ENCODE peak calls at places on chromosome 2, in six cellular contexts. I is A549, F is endothelial cell of umbilical vein, J is K562, W is HepG2, Q is GM12878. O is an unnamed sample.

GRCh38 chr2:64080179-64080578 is 61.0 kb upstream of the VPS54 start:
- DNase-seq in I (no peak), F (no peak), J (peak), W (no peak), Q (no peak), O (no peak)

GRCh38 chr2:3605013-3605961 is 10.4 kb downstream of the COLEC11 start:
- DNase-seq in I (peak), F (no peak), J (peak), W (peak), Q (no peak), O (peak)

GRCh38 chr2:197952540-197953202 is 148.3 kb downstream of the PLCL1 start:
- DNase-seq in I (no peak), F (no peak), J (peak), W (no peak), Q (peak), O (peak)

GRCh38 chr2:169237286-169237685 is 125.0 kb downstream of the LRP2 start:
- DNase-seq in I (no peak), F (no peak), J (no peak), W (no peak), Q (no peak), O (no peak)

GRCh38 chr2:127614731-127615130 is 31.2 kb upstream of the GPR17 start:
- DNase-seq in I (no peak), F (no peak), J (no peak), W (no peak), Q (no peak), O (no peak)

GRCh38 chr2:217964658-217965161 is 38.1 kb downstream of the TNS1 start:
- DNase-seq in I (no peak), F (no peak), J (no peak), W (no peak), Q (no peak), O (no peak)

GRCh38 chr2:78418041-78418440 is 607.5 kb upstream of the REG3G start:
- DNase-seq in I (no peak), F (no peak), J (no peak), W (no peak), Q (no peak), O (no peak)

GRCh38 chr2:143792602-143793001 is 663.4 kb downstream of the ARHGAP15 start:
- DNase-seq in I (no peak), F (no peak), J (no peak), W (no peak), Q (no peak), O (no peak)

GRCh38 chr2:105674859-105675541 is 69.7 kb upstream of the NCK2 start:
- DNase-seq in I (no peak), F (no peak), J (no peak), W (no peak), Q (no peak), O (no peak)

GRCh38 chr2:98893871-98894270 is 42.2 kb downstream of the CRACDL start:
- DNase-seq in I (no peak), F (no peak), J (no peak), W (no peak), Q (no peak), O (peak)

GRCh38 chr2:167506395-167506794 is 618.1 kb downstream of the XIRP2 start:
- DNase-seq in I (no peak), F (no peak), J (no peak), W (no peak), Q (no peak), O (no peak)

GRCh38 chr2:660477-661214 is 16.6 kb downstream of the TMEM18 start:
- DNase-seq in I (no peak), F (no peak), J (no peak), W (no peak), Q (no peak), O (no peak)

GRCh38 chr2:120712180-120712678 is 23.4 kb upstream of the GLI2 start:
- DNase-seq in I (no peak), F (no peak), J (no peak), W (no peak), Q (no peak), O (no peak)

GRCh38 chr2:39216495-39217191 is 27.1 kb downstream of the CDKL4 start:
- DNase-seq in I (no peak), F (no peak), J (no peak), W (peak), Q (no peak), O (peak)

GRCh38 chr2:238570391-238570790 is 143.7 kb downstream of the ASB1 start:
- DNase-seq in I (no peak), F (no peak), J (no peak), W (no peak), Q (no peak), O (no peak)

GRCh38 chr2:43481927-43482542 is 113.8 kb downstream of the THADA start:
- DNase-seq in I (no peak), F (no peak), J (no peak), W (no peak), Q (no peak), O (no peak)

GRCh38 chr2:72263043-72263780 is 115.5 kb upstream of the CYP26B1 start:
- DNase-seq in I (no peak), F (no peak), J (no peak), W (no peak), Q (no peak), O (no peak)

GRCh38 chr2:218168635-218169462 is 2.1 kb upstream of the CXCR1 start:
- DNase-seq in I (peak), F (peak), J (peak), W (peak), Q (no peak), O (peak)

GRCh38 chr2:8679567-8679826 is 2.4 kb upstream of the ID2 start:
- DNase-seq in I (no peak), F (no peak), J (no peak), W (no peak), Q (no peak), O (no peak)

GRCh38 chr2:185793532-185794073 is 55.0 kb downstream of the FSIP2 start:
- DNase-seq in I (no peak), F (no peak), J (no peak), W (no peak), Q (no peak), O (no peak)

GRCh38 chr2:164786787-164787186 is 54.8 kb downstream of the COBLL1 start:
- DNase-seq in I (no peak), F (no peak), J (no peak), W (no peak), Q (no peak), O (no peak)

GRCh38 chr2:50006327-50006726 is 852.0 kb upstream of the FSHR start:
- DNase-seq in I (no peak), F (no peak), J (no peak), W (no peak), Q (no peak), O (no peak)

GRCh38 chr2:241312082-241312481 is 3.4 kb downstream of the HDLBP start:
- DNase-seq in I (no peak), F (no peak), J (no peak), W (no peak), Q (no peak), O (peak)

GRCh38 chr2:2528801-2529200 is 197.7 kb upstream of the MYT1L start:
- DNase-seq in I (no peak), F (no peak), J (no peak), W (no peak), Q (no peak), O (no peak)

GRCh38 chr2:85251070-85251616 is 76.6 kb downstream of the TGOLN2 start:
- DNase-seq in I (no peak), F (peak), J (no peak), W (no peak), Q (no peak), O (no peak)

GRCh38 chr2:215606219-215606618 is 170.4 kb upstream of the FN1 start:
- DNase-seq in I (no peak), F (no peak), J (no peak), W (no peak), Q (no peak), O (no peak)

GRCh38 chr2:15546297-15547098 is 14.6 kb downstream of the NBAS start:
- DNase-seq in I (no peak), F (no peak), J (peak), W (no peak), Q (no peak), O (no peak)

GRCh38 chr2:75619992-75620740 is 26.4 kb upstream of the MRPL19 start:
- DNase-seq in I (no peak), F (peak), J (no peak), W (no peak), Q (no peak), O (no peak)

GRCh38 chr2:22801071-22801470 is 583.9 kb upstream of the KLHL29 start:
- DNase-seq in I (no peak), F (no peak), J (no peak), W (no peak), Q (no peak), O (no peak)

GRCh38 chr2:134170269-134170668 is 83.6 kb upstream of the MGAT5 start:
- DNase-seq in I (no peak), F (no peak), J (no peak), W (no peak), Q (no peak), O (no peak)

GRCh38 chr2:238513346-238513745 is 86.6 kb downstream of the ASB1 start:
- DNase-seq in I (peak), F (peak), J (peak), W (peak), Q (no peak), O (peak)

GRCh38 chr2:70089946-70090523 is 2.8 kb downstream of the PCBP1 start:
- DNase-seq in I (no peak), F (peak), J (no peak), W (no peak), Q (no peak), O (peak)

GRCh38 chr2:136384541-136385303 is 266.8 kb upstream of the CXCR4 start:
- DNase-seq in I (peak), F (peak), J (peak), W (peak), Q (no peak), O (peak)

GRCh38 chr2:142075826-142076225 is 55.0 kb downstream of the LRP1B start:
- DNase-seq in I (no peak), F (no peak), J (no peak), W (no peak), Q (no peak), O (no peak)

GRCh38 chr2:160970052-160970846 is 190.0 kb upstream of the TANK start:
- DNase-seq in I (peak), F (peak), J (peak), W (peak), Q (no peak), O (peak)

GRCh38 chr2:176753752-176754474 is 458.7 kb upstream of the HNRNPA3 start:
- DNase-seq in I (no peak), F (no peak), J (no peak), W (no peak), Q (no peak), O (peak)

GRCh38 chr2:222943820-222944219 is 83.0 kb downstream of the ACSL3 start:
- DNase-seq in I (no peak), F (no peak), J (no peak), W (no peak), Q (no peak), O (no peak)

GRCh38 chr2:33242845-33243244 is 233.6 kb upstream of the RASGRP3 start:
- DNase-seq in I (no peak), F (peak), J (no peak), W (no peak), Q (no peak), O (no peak)

GRCh38 chr2:176612736-176613135 is 343.5 kb downstream of the MTX2 start:
- DNase-seq in I (no peak), F (peak), J (no peak), W (no peak), Q (no peak), O (no peak)

GRCh38 chr2:112198780-112199179 is 56.1 kb downstream of the ZC3H8 start:
- DNase-seq in I (no peak), F (peak), J (no peak), W (no peak), Q (no peak), O (no peak)

GRCh38 chr2:138516030-138516704 is 14.6 kb downstream of the SPOPL start:
- DNase-seq in I (no peak), F (peak), J (no peak), W (peak), Q (no peak), O (no peak)
- TF ChIP-seq MYC in I (no peak), F (no peak), J (no peak), W (no peak), Q (no peak), O (no peak)

GRCh38 chr2:189528617-189529016 is 52.0 kb downstream of the SLC40A1 start:
- DNase-seq in I (no peak), F (peak), J (no peak), W (no peak), Q (no peak), O (no peak)
- H3K4me3 ChIP-seq in I (no peak), F (no peak), J (no peak), W (no peak), Q (no peak), O (no peak)

DNA sequence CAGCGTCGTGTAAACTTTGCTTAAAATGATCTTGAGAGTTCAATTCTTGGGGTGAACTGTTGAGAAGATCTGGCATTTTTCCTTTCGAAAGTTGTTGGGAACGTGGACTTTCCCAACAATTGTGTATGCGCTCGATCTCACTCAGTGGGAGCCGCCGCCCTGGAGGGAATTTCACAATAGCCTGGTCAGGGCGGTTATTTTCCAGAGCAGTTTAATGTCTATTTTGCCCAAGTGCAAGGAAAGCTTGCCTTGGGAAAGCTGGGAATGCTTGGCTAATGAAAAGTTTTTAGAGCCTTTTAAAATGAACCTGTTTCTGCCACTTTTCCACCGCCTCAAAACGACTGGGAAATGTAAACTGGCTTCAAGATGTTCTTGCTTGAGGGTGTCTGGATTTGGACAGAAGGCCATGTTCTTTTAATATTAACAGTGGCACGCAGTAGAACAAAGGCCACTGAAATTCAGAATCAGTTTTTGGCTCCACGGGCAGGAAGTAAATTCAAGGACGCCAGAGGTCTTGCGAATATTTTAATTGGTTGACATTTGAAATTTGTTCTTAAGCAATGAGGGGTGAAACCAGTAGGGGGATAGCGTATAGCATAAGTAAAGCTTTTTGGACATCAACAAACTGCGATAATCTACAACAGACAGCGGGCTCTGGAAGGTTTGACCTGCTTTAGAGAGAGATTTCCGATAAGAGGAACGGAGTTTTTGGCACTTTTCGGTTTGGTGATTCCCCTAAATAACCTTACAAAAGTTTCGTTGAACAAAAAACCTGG is 1.2 kb downstream of the CFLAR start:
- DNase-seq in I (peak), F (peak), J (peak), W (peak), Q (no peak), O (peak)
- TF ChIP-seq CTCF in I (peak), F (peak), J (peak), W (no peak), Q (peak), O (no peak)

DNA sequence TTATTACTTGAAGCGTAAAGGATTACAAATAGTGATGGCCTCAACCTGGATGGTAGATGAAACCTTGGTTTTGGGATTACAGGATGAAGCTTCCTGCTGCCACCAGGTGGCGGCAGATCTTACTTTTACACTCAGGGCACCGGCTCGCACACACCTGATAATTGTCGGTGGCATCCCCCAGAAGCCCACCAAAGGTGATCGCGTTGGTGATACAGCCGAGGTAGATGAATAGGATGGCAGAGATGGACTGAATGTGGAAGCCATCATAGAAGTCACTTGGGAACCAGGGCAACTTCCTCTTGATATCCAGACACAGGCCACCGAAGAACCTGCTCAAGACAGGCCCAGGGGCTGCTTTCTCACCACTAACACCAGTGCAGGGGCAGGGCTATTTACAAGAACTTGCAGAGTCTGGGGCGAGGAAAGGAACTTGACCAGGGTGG is 51.8 kb downstream of the MTHFD2 start:
- DNase-seq in I (peak), F (peak), J (peak), W (peak), Q (peak), O (peak)
- TF ChIP-seq MYC in I (no peak), F (no peak), J (no peak), W (no peak), Q (no peak), O (no peak)

DNA sequence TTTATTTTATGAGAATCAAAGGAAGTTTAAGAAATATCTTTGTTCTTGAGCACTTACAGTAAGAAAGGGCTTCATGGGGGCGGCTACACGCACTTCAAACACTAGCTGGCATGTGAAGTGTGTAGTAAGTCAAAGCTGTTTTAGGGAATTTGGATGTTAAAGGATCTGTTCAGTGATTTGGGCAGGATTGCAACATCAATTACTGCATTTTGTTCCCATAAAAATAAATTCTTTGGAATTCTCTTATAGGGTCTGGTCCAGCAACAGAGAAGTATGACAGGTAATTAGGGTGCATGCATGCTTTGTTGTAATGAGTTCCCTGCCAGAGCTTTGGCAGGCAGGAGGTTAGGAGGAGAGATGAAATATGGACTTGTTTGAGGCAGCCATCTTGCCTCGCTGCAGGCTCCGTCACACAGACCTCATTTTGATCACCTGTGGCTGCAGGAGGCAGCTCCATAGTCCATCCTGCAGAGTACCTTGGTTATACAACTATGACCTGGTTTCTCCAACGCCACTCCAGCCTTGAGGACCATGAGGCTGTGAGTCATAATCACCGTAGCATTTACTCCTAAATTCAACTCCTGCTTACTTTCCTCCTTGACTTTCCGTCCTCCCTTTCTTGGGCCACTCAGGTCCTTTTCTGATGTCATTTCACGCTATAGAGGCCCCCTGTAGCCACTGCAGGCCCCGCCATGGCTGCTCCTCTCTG is 26.5 kb upstream of the EML4 start:
- DNase-seq in I (no peak), F (no peak), J (no peak), W (peak), Q (no peak), O (peak)
- H3K4me3 ChIP-seq in I (no peak), F (peak), J (no peak), W (peak), Q (no peak), O (no peak)

GRCh38 chr2:10141736-10142639 is 19.4 kb downstream of the RRM2 start:
- DNase-seq in I (no peak), F (no peak), J (peak), W (no peak), Q (no peak), O (peak)

GRCh38 chr2:10139536-10139935 is 17.0 kb downstream of the RRM2 start:
- DNase-seq in I (no peak), F (no peak), J (no peak), W (no peak), Q (no peak), O (no peak)

GRCh38 chr2:10137053-10137843 is 14.7 kb downstream of the RRM2 start:
- DNase-seq in I (no peak), F (no peak), J (peak), W (no peak), Q (no peak), O (peak)

GRCh38 chr2:10142640-10142965 is 20.1 kb downstream of the RRM2 start:
- DNase-seq in I (no peak), F (no peak), J (no peak), W (no peak), Q (no peak), O (no peak)

GRCh38 chr2:10140841-10141610 is 18.5 kb downstream of the RRM2 start:
- DNase-seq in I (no peak), F (no peak), J (no peak), W (no peak), Q (no peak), O (no peak)
- TF ChIP-seq CTCF in I (no peak), F (no peak), J (no peak), W (peak), Q (no peak), O (no peak)

GRCh38 chr2:174490032-174490431 is 3.2 kb upstream of the GPR155 start:
- DNase-seq in I (no peak), F (no peak), J (no peak), W (no peak), Q (no peak), O (no peak)

GRCh38 chr2:174485763-174486613 is 841 bp downstream of the GPR155 start:
- DNase-seq in I (no peak), F (peak), J (peak), W (no peak), Q (no peak), O (peak)

GRCh38 chr2:174487536-174488162 is 820 bp upstream of the GPR155 start:
- DNase-seq in I (no peak), F (no peak), J (no peak), W (no peak), Q (no peak), O (no peak)

GRCh38 chr2:174484573-174484972 is 2.3 kb downstream of the GPR155 start:
- DNase-seq in I (no peak), F (no peak), J (no peak), W (no peak), Q (no peak), O (no peak)

GRCh38 chr2:174486614-174487535 is at the start of gene GPR155:
- DNase-seq in I (peak), F (peak), J (peak), W (peak), Q (peak), O (peak)
- TF ChIP-seq MYC in I (no peak), F (no peak), J (peak), W (no peak), Q (no peak), O (no peak)

O was measured in NB4.